ENCODE peak calls at places on chromosome 15, in five cellular contexts. A, C, J, Q and S are unnamed samples.

GRCh38 chr15:50330921-50331320 is 24.1 kb downstream of the GABPB1 start:
- DNase-seq in A (no peak), C (no peak), J (no peak), Q (no peak), S (no peak)

GRCh38 chr15:88664151-88664778 is 25.4 kb downstream of the ISG20 start:
- DNase-seq in A (peak), C (no peak), J (no peak), Q (peak), S (peak)

GRCh38 chr15:52013151-52013791 is 5.7 kb upstream of the MAPK6 start:
- DNase-seq in A (peak), C (no peak), J (no peak), Q (no peak), S (no peak)

GRCh38 chr15:78739206-78739605 is 72.1 kb downstream of the ADAMTS7 start:
- DNase-seq in A (no peak), C (no peak), J (no peak), Q (no peak), S (no peak)

GRCh38 chr15:42367041-42367440 is 7.7 kb downstream of the CAPN3 start:
- DNase-seq in A (no peak), C (no peak), J (no peak), Q (no peak), S (no peak)

GRCh38 chr15:75455982-75456531 is 4.6 kb upstream of the SIN3A start:
- DNase-seq in A (peak), C (no peak), J (no peak), Q (peak), S (no peak)

GRCh38 chr15:41656188-41656587 is 4.0 kb upstream of the MGA start:
- DNase-seq in A (no peak), C (no peak), J (no peak), Q (no peak), S (no peak)

GRCh38 chr15:56957812-56958406 is 39.5 kb downstream of the TCF12 start:
- DNase-seq in A (no peak), C (no peak), J (no peak), Q (no peak), S (no peak)

GRCh38 chr15:22895465-22896190 is 57.2 kb downstream of the NIPA2 start:
- DNase-seq in A (peak), C (no peak), J (no peak), Q (no peak), S (no peak)

GRCh38 chr15:71549697-71550096 is 260.7 kb upstream of the NR2E3 start:
- DNase-seq in A (no peak), C (no peak), J (no peak), Q (no peak), S (no peak)

GRCh38 chr15:33026614-33027013 is 167.9 kb downstream of the FMN1 start:
- DNase-seq in A (no peak), C (no peak), J (no peak), Q (no peak), S (no peak)

GRCh38 chr15:43251863-43252241 is 14.9 kb downstream of the TGM5 start:
- DNase-seq in A (peak), C (no peak), J (no peak), Q (no peak), S (no peak)

GRCh38 chr15:75202251-75203016 is 752 bp downstream of the C15orf39 start:
- DNase-seq in A (peak), C (peak), J (peak), Q (peak), S (peak)

GRCh38 chr15:91865486-91865885 is 12.0 kb downstream of the SLCO3A1 start:
- DNase-seq in A (no peak), C (no peak), J (no peak), Q (no peak), S (no peak)

GRCh38 chr15:76973362-76973743 is 21.6 kb upstream of the PSTPIP1 start:
- DNase-seq in A (peak), C (no peak), J (peak), Q (peak), S (peak)

GRCh38 chr15:96213045-96213444 is 117.5 kb upstream of the NR2F2 start:
- DNase-seq in A (no peak), C (no peak), J (no peak), Q (no peak), S (no peak)

GRCh38 chr15:98812711-98813441 is 164.5 kb downstream of the IGF1R start:
- DNase-seq in A (no peak), C (no peak), J (no peak), Q (no peak), S (no peak)

GRCh38 chr15:53448215-53449001 is 311.1 kb downstream of the WDR72 start:
- DNase-seq in A (no peak), C (no peak), J (no peak), Q (no peak), S (no peak)

GRCh38 chr15:44427756-44428724 is 611 bp downstream of the CTDSPL2 start:
- DNase-seq in A (no peak), C (peak), J (no peak), Q (no peak), S (no peak)

GRCh38 chr15:31328999-31329639 is 2.5 kb downstream of the KLF13 start:
- DNase-seq in A (no peak), C (no peak), J (peak), Q (no peak), S (no peak)

GRCh38 chr15:75637245-75638009 is 2.6 kb downstream of the IMP3 start:
- DNase-seq in A (no peak), C (no peak), J (no peak), Q (no peak), S (no peak)

GRCh38 chr15:96230557-96231181 is 99.8 kb upstream of the NR2F2 start:
- DNase-seq in A (peak), C (no peak), J (no peak), Q (no peak), S (no peak)

GRCh38 chr15:36917411-36918267 is 182.7 kb downstream of the MEIS2 start:
- DNase-seq in A (no peak), C (no peak), J (no peak), Q (no peak), S (no peak)

GRCh38 chr15:39156166-39156565 is 424.7 kb upstream of the THBS1 start:
- DNase-seq in A (no peak), C (no peak), J (no peak), Q (no peak), S (no peak)

GRCh38 chr15:43204016-43204901 is 16.6 kb downstream of the EPB42 start:
- DNase-seq in A (peak), C (no peak), J (peak), Q (peak), S (peak)

GRCh38 chr15:28725556-28725955 is 13.3 kb upstream of the GOLGA8M start:
- DNase-seq in A (no peak), C (no peak), J (no peak), Q (no peak), S (no peak)

GRCh38 chr15:38554354-38554753 is 10.3 kb downstream of the RASGRP1 start:
- DNase-seq in A (no peak), C (no peak), J (no peak), Q (no peak), S (no peak)

GRCh38 chr15:88450125-88450798 is 16.9 kb downstream of the MRPL46 start:
- DNase-seq in A (peak), C (peak), J (peak), Q (peak), S (peak)

GRCh38 chr15:45642203-45642932 is 7.5 kb downstream of the SQOR start:
- DNase-seq in A (peak), C (peak), J (no peak), Q (no peak), S (no peak)

GRCh38 chr15:50058231-50058630 is 60.8 kb downstream of the ATP8B4 start:
- DNase-seq in A (no peak), C (no peak), J (no peak), Q (no peak), S (no peak)

GRCh38 chr15:50959717-50960116 is 51.2 kb downstream of the AP4E1 start:
- DNase-seq in A (no peak), C (no peak), J (no peak), Q (no peak), S (no peak)

GRCh38 chr15:27704939-27705514 is 394.1 kb downstream of the OCA2 start:
- DNase-seq in A (peak), C (no peak), J (peak), Q (no peak), S (no peak)

GRCh38 chr15:32014953-32015352 is 15.4 kb upstream of the CHRNA7 start:
- DNase-seq in A (no peak), C (no peak), J (no peak), Q (no peak), S (no peak)

GRCh38 chr15:100863406-100864198 is 16.0 kb upstream of the ALDH1A3 start:
- DNase-seq in A (no peak), C (no peak), J (no peak), Q (no peak), S (no peak)

GRCh38 chr15:52407374-52407773 is 111.8 kb upstream of the MYO5C start:
- DNase-seq in A (no peak), C (no peak), J (no peak), Q (no peak), S (no peak)

GRCh38 chr15:90000175-90000923 is 775 bp upstream of the ZNF710 start:
- DNase-seq in A (no peak), C (peak), J (no peak), Q (no peak), S (no peak)